ENCODE peak calls at places on chromosomes 13 and 19, in nine cellular contexts. One of them, this sample, is unnamed.

GRCh38 chr13:40592035-40592434 is 74.4 kb downstream of the FOXO1 start:
- DNase-seq in activated T-helper 1 cell treated with anti-CD3 and anti-CD28 coated beads, Interleukin-12 subunit alpha, Interleukin-12 subunit beta, Interleukin-2, Interleukin-4 antibody, amounts not matched to agents 30 ng/mL and 10 ng/mL and 1 ng/mL, durations not matched to agents 14 hours and 24 hours and 36 hours: no peak
- DNase-seq in HEK293T: no peak
- DNase-seq in fibroblast of mammary gland: no peak
- DNase-seq in left cardiac atrium: no peak
- DNase-seq in AG08395: no peak
- DNase-seq in PC-9: no peak
- DNase-seq in type B pancreatic cell: no peak
- DNase-seq in heart left ventricle: no peak
- DNase-seq in this sample: no peak

GRCh38 chr19:51546107-51546649 is 14.7 kb upstream of the SIGLEC6 start:
- DNase-seq in activated T-helper 1 cell treated with anti-CD3 and anti-CD28 coated beads, Interleukin-12 subunit alpha, Interleukin-12 subunit beta, Interleukin-2, Interleukin-4 antibody, amounts not matched to agents 30 ng/mL and 10 ng/mL and 1 ng/mL, durations not matched to agents 14 hours and 24 hours and 36 hours: no peak
- DNase-seq in HEK293T: no peak
- DNase-seq in fibroblast of mammary gland: no peak
- DNase-seq in left cardiac atrium: no peak
- DNase-seq in AG08395: no peak
- DNase-seq in PC-9: no peak
- DNase-seq in type B pancreatic cell: no peak
- DNase-seq in heart left ventricle: no peak
- DNase-seq in this sample: no peak

GRCh38 chr19:16367269-16367683 is 42.6 kb downstream of the KLF2 start:
- DNase-seq in activated T-helper 1 cell treated with anti-CD3 and anti-CD28 coated beads, Interleukin-12 subunit alpha, Interleukin-12 subunit beta, Interleukin-2, Interleukin-4 antibody, amounts not matched to agents 30 ng/mL and 10 ng/mL and 1 ng/mL, durations not matched to agents 14 hours and 24 hours and 36 hours: peak; percentile 70
- DNase-seq in HEK293T: no peak
- DNase-seq in fibroblast of mammary gland: no peak
- DNase-seq in left cardiac atrium: no peak
- DNase-seq in AG08395: no peak
- DNase-seq in PC-9: no peak
- DNase-seq in type B pancreatic cell: no peak
- DNase-seq in heart left ventricle: no peak
- DNase-seq in this sample: peak; percentile 90

GRCh38 chr13:18996627-18997051 is 185.0 kb downstream of the TUBA3C start:
- DNase-seq in activated T-helper 1 cell treated with anti-CD3 and anti-CD28 coated beads, Interleukin-12 subunit alpha, Interleukin-12 subunit beta, Interleukin-2, Interleukin-4 antibody, amounts not matched to agents 30 ng/mL and 10 ng/mL and 1 ng/mL, durations not matched to agents 14 hours and 24 hours and 36 hours: no peak
- DNase-seq in HEK293T: no peak
- DNase-seq in fibroblast of mammary gland: no peak
- DNase-seq in left cardiac atrium: no peak
- DNase-seq in AG08395: no peak
- DNase-seq in PC-9: no peak
- DNase-seq in type B pancreatic cell: no peak
- DNase-seq in heart left ventricle: no peak
- DNase-seq in this sample: no peak

GRCh38 chr19:38135150-38135998 is 88.6 kb downstream of the DPF1 start:
- DNase-seq in activated T-helper 1 cell treated with anti-CD3 and anti-CD28 coated beads, Interleukin-12 subunit alpha, Interleukin-12 subunit beta, Interleukin-2, Interleukin-4 antibody, amounts not matched to agents 30 ng/mL and 10 ng/mL and 1 ng/mL, durations not matched to agents 14 hours and 24 hours and 36 hours: no peak
- DNase-seq in HEK293T: no peak
- DNase-seq in fibroblast of mammary gland: peak; percentile 26
- DNase-seq in left cardiac atrium: no peak
- DNase-seq in AG08395: no peak
- DNase-seq in PC-9: no peak
- DNase-seq in type B pancreatic cell: no peak
- DNase-seq in heart left ventricle: no peak
- DNase-seq in this sample: no peak

GRCh38 chr19:13017306-13018036 is 22.2 kb downstream of the NFIX start:
- DNase-seq in activated T-helper 1 cell treated with anti-CD3 and anti-CD28 coated beads, Interleukin-12 subunit alpha, Interleukin-12 subunit beta, Interleukin-2, Interleukin-4 antibody, amounts not matched to agents 30 ng/mL and 10 ng/mL and 1 ng/mL, durations not matched to agents 14 hours and 24 hours and 36 hours: no peak
- DNase-seq in HEK293T: no peak
- DNase-seq in fibroblast of mammary gland: no peak
- DNase-seq in left cardiac atrium: no peak
- DNase-seq in AG08395: no peak
- DNase-seq in PC-9: no peak
- DNase-seq in type B pancreatic cell: no peak
- DNase-seq in heart left ventricle: no peak
- DNase-seq in this sample: no peak

GRCh38 chr13:40190656-40191100 is 475.8 kb downstream of the FOXO1 start:
- DNase-seq in activated T-helper 1 cell treated with anti-CD3 and anti-CD28 coated beads, Interleukin-12 subunit alpha, Interleukin-12 subunit beta, Interleukin-2, Interleukin-4 antibody, amounts not matched to agents 30 ng/mL and 10 ng/mL and 1 ng/mL, durations not matched to agents 14 hours and 24 hours and 36 hours: peak; percentile 58
- DNase-seq in HEK293T: no peak
- DNase-seq in fibroblast of mammary gland: peak; percentile 83
- DNase-seq in left cardiac atrium: peak; percentile 53
- DNase-seq in AG08395: peak; percentile 64
- DNase-seq in PC-9: no peak
- DNase-seq in type B pancreatic cell: no peak
- DNase-seq in heart left ventricle: peak; percentile 30
- DNase-seq in this sample: peak; percentile 61

GRCh38 chr13:112056284-112056727 is 10.6 kb upstream of the SOX1 start:
- DNase-seq in activated T-helper 1 cell treated with anti-CD3 and anti-CD28 coated beads, Interleukin-12 subunit alpha, Interleukin-12 subunit beta, Interleukin-2, Interleukin-4 antibody, amounts not matched to agents 30 ng/mL and 10 ng/mL and 1 ng/mL, durations not matched to agents 14 hours and 24 hours and 36 hours: no peak
- DNase-seq in HEK293T: peak; percentile 21
- DNase-seq in fibroblast of mammary gland: no peak
- DNase-seq in left cardiac atrium: no peak
- DNase-seq in AG08395: no peak
- DNase-seq in PC-9: no peak
- DNase-seq in type B pancreatic cell: no peak
- DNase-seq in heart left ventricle: no peak
- DNase-seq in this sample: no peak

GRCh38 chr13:66414196-66414800 is 815.8 kb downstream of the PCDH9 start:
- DNase-seq in activated T-helper 1 cell treated with anti-CD3 and anti-CD28 coated beads, Interleukin-12 subunit alpha, Interleukin-12 subunit beta, Interleukin-2, Interleukin-4 antibody, amounts not matched to agents 30 ng/mL and 10 ng/mL and 1 ng/mL, durations not matched to agents 14 hours and 24 hours and 36 hours: no peak
- DNase-seq in HEK293T: peak; percentile 21
- DNase-seq in fibroblast of mammary gland: no peak
- DNase-seq in left cardiac atrium: no peak
- DNase-seq in AG08395: no peak
- DNase-seq in PC-9: no peak
- DNase-seq in type B pancreatic cell: no peak
- DNase-seq in heart left ventricle: no peak
- DNase-seq in this sample: no peak

GRCh38 chr19:1568320-1569019 is at the start of gene MEX3D:
- DNase-seq in activated T-helper 1 cell treated with anti-CD3 and anti-CD28 coated beads, Interleukin-12 subunit alpha, Interleukin-12 subunit beta, Interleukin-2, Interleukin-4 antibody, amounts not matched to agents 30 ng/mL and 10 ng/mL and 1 ng/mL, durations not matched to agents 14 hours and 24 hours and 36 hours: peak; percentile 67
- DNase-seq in HEK293T: peak; percentile 98
- DNase-seq in fibroblast of mammary gland: peak; percentile 39
- DNase-seq in left cardiac atrium: peak; percentile 79
- DNase-seq in AG08395: peak; percentile 99
- DNase-seq in PC-9: no peak
- DNase-seq in type B pancreatic cell: peak; percentile 83
- DNase-seq in heart left ventricle: peak; percentile 79
- DNase-seq in this sample: peak; percentile 90

GRCh38 chr19:1360818-1361461 is 22.8 kb upstream of the NDUFS7 start:
- DNase-seq in activated T-helper 1 cell treated with anti-CD3 and anti-CD28 coated beads, Interleukin-12 subunit alpha, Interleukin-12 subunit beta, Interleukin-2, Interleukin-4 antibody, amounts not matched to agents 30 ng/mL and 10 ng/mL and 1 ng/mL, durations not matched to agents 14 hours and 24 hours and 36 hours: no peak
- DNase-seq in HEK293T: peak; percentile 42
- DNase-seq in fibroblast of mammary gland: peak; percentile 90
- DNase-seq in left cardiac atrium: peak; percentile 77
- DNase-seq in AG08395: peak; percentile 83
- DNase-seq in PC-9: no peak
- DNase-seq in type B pancreatic cell: no peak
- DNase-seq in heart left ventricle: peak; percentile 77
- DNase-seq in this sample: no peak

GRCh38 chr13:98484289-98485219 is 92.4 kb downstream of the STK24 start:
- DNase-seq in activated T-helper 1 cell treated with anti-CD3 and anti-CD28 coated beads, Interleukin-12 subunit alpha, Interleukin-12 subunit beta, Interleukin-2, Interleukin-4 antibody, amounts not matched to agents 30 ng/mL and 10 ng/mL and 1 ng/mL, durations not matched to agents 14 hours and 24 hours and 36 hours: no peak
- DNase-seq in HEK293T: peak; percentile 45
- DNase-seq in fibroblast of mammary gland: peak; percentile 97
- DNase-seq in left cardiac atrium: peak; percentile 75
- DNase-seq in AG08395: peak; percentile 88
- DNase-seq in PC-9: peak; percentile 100
- DNase-seq in type B pancreatic cell: no peak
- DNase-seq in heart left ventricle: peak; percentile 73
- DNase-seq in this sample: no peak

GRCh38 chr13:28357846-28358496 is 137.0 kb downstream of the FLT1 start:
- DNase-seq in activated T-helper 1 cell treated with anti-CD3 and anti-CD28 coated beads, Interleukin-12 subunit alpha, Interleukin-12 subunit beta, Interleukin-2, Interleukin-4 antibody, amounts not matched to agents 30 ng/mL and 10 ng/mL and 1 ng/mL, durations not matched to agents 14 hours and 24 hours and 36 hours: no peak
- DNase-seq in HEK293T: no peak
- DNase-seq in fibroblast of mammary gland: no peak
- DNase-seq in left cardiac atrium: no peak
- DNase-seq in AG08395: no peak
- DNase-seq in PC-9: no peak
- DNase-seq in type B pancreatic cell: no peak
- DNase-seq in heart left ventricle: no peak
- DNase-seq in this sample: no peak

GRCh38 chr19:6667114-6667627 is 2.8 kb downstream of the TNFSF14 start:
- DNase-seq in activated T-helper 1 cell treated with anti-CD3 and anti-CD28 coated beads, Interleukin-12 subunit alpha, Interleukin-12 subunit beta, Interleukin-2, Interleukin-4 antibody, amounts not matched to agents 30 ng/mL and 10 ng/mL and 1 ng/mL, durations not matched to agents 14 hours and 24 hours and 36 hours: no peak
- DNase-seq in HEK293T: no peak
- DNase-seq in fibroblast of mammary gland: no peak
- DNase-seq in left cardiac atrium: no peak
- DNase-seq in AG08395: no peak
- DNase-seq in PC-9: peak; percentile 89
- DNase-seq in type B pancreatic cell: no peak
- DNase-seq in heart left ventricle: no peak
- DNase-seq in this sample: no peak

GRCh38 chr19:4130635-4131438 is 6.9 kb upstream of the MAP2K2 start:
- DNase-seq in activated T-helper 1 cell treated with anti-CD3 and anti-CD28 coated beads, Interleukin-12 subunit alpha, Interleukin-12 subunit beta, Interleukin-2, Interleukin-4 antibody, amounts not matched to agents 30 ng/mL and 10 ng/mL and 1 ng/mL, durations not matched to agents 14 hours and 24 hours and 36 hours: no peak
- DNase-seq in HEK293T: no peak
- DNase-seq in fibroblast of mammary gland: peak; percentile 84
- DNase-seq in left cardiac atrium: no peak
- DNase-seq in AG08395: peak; percentile 69
- DNase-seq in PC-9: peak; percentile 89
- DNase-seq in type B pancreatic cell: no peak
- DNase-seq in heart left ventricle: no peak
- DNase-seq in this sample: no peak

GRCh38 chr19:2495651-2496316 is 19.9 kb downstream of the GADD45B start:
- DNase-seq in activated T-helper 1 cell treated with anti-CD3 and anti-CD28 coated beads, Interleukin-12 subunit alpha, Interleukin-12 subunit beta, Interleukin-2, Interleukin-4 antibody, amounts not matched to agents 30 ng/mL and 10 ng/mL and 1 ng/mL, durations not matched to agents 14 hours and 24 hours and 36 hours: no peak
- DNase-seq in HEK293T: no peak
- DNase-seq in fibroblast of mammary gland: no peak
- DNase-seq in left cardiac atrium: peak; percentile 61
- DNase-seq in AG08395: peak; percentile 40
- DNase-seq in PC-9: no peak
- DNase-seq in type B pancreatic cell: no peak
- DNase-seq in heart left ventricle: peak; percentile 77
- DNase-seq in this sample: no peak

GRCh38 chr13:23928985-23929384 is 31.7 kb upstream of the C1QTNF9B start:
- DNase-seq in activated T-helper 1 cell treated with anti-CD3 and anti-CD28 coated beads, Interleukin-12 subunit alpha, Interleukin-12 subunit beta, Interleukin-2, Interleukin-4 antibody, amounts not matched to agents 30 ng/mL and 10 ng/mL and 1 ng/mL, durations not matched to agents 14 hours and 24 hours and 36 hours: no peak
- DNase-seq in HEK293T: no peak
- DNase-seq in fibroblast of mammary gland: peak; percentile 89
- DNase-seq in left cardiac atrium: no peak
- DNase-seq in AG08395: peak; percentile 72
- DNase-seq in PC-9: no peak
- DNase-seq in type B pancreatic cell: no peak
- DNase-seq in heart left ventricle: no peak
- DNase-seq in this sample: no peak

GRCh38 chr19:7689165-7689564 is 8.5 kb downstream of the TRAPPC5 start:
- DNase-seq in activated T-helper 1 cell treated with anti-CD3 and anti-CD28 coated beads, Interleukin-12 subunit alpha, Interleukin-12 subunit beta, Interleukin-2, Interleukin-4 antibody, amounts not matched to agents 30 ng/mL and 10 ng/mL and 1 ng/mL, durations not matched to agents 14 hours and 24 hours and 36 hours: no peak
- DNase-seq in HEK293T: no peak
- DNase-seq in fibroblast of mammary gland: no peak
- DNase-seq in left cardiac atrium: no peak
- DNase-seq in AG08395: no peak
- DNase-seq in PC-9: no peak
- DNase-seq in type B pancreatic cell: no peak
- DNase-seq in heart left ventricle: no peak
- DNase-seq in this sample: no peak